ENCODE peak calls at places on chromosomes 7 and 10, in nine cellular contexts. J is GM12865; V is thoracic aorta; O is Kasumi-1; Y is stimulated activated CD4-positive, alpha-beta T cell treated with anti-CD3 and anti-CD28 coated beads, Interleukin-12 subunit alpha, Interleukin-12 subunit beta, amount 100 ng/mL, for 48 hours; C is IMR-90; D is heart left ventricle; G is MV-4-11; Z is fibroblast of lung. E is an unnamed sample.

GRCh38 chr7:157850481-157851444 is 514.0 kb downstream of the DNAJB6 start:
- DNase-seq in C (no peak), J (no peak), O (no peak), V (no peak), D (no peak), Z (no peak), G (no peak), Y (no peak), E (no peak)

GRCh38 chr7:94654764-94655561 is 970 bp downstream of the SGCE start:
- DNase-seq in Y (no peak), V (no peak), D (peak), C (peak), O (no peak), Z (peak), J (peak), G (no peak), E (peak)

GRCh38 chr10:29353887-29354561 is 65.2 kb downstream of the LYZL1 start:
- DNase-seq in Z (no peak), D (no peak), J (no peak), O (no peak), C (no peak), V (no peak), Y (no peak), G (no peak), E (peak)

GRCh38 chr7:158655931-158656441 is 48.6 kb downstream of the NCAPG2 start:
- DNase-seq in Z (peak), J (peak), V (no peak), Y (peak), O (no peak), C (no peak), G (no peak), D (no peak), E (no peak)

GRCh38 chr7:6271091-6271658 is 1.2 kb downstream of the CYTH3 start:
- DNase-seq in Y (no peak), V (peak), O (peak), G (peak), Z (peak), J (no peak), C (peak), D (peak), E (peak)

GRCh38 chr7:44100458-44101303 is 3.5 kb upstream of the AEBP1 start:
- DNase-seq in C (peak), J (no peak), D (no peak), Z (peak), G (peak), V (no peak), O (no peak), Y (no peak), E (peak)

GRCh38 chr10:78277267-78277666 is 243.6 kb downstream of the RPS24 start:
- DNase-seq in C (no peak), J (no peak), O (no peak), V (no peak), G (no peak), Y (no peak), D (no peak), Z (no peak), E (no peak)

GRCh38 chr10:806451-807162 is 117.1 kb upstream of the DIP2C start:
- DNase-seq in D (no peak), G (no peak), C (no peak), J (no peak), V (no peak), Y (no peak), Z (no peak), O (no peak), E (no peak)

GRCh38 chr7:136685506-136685905 is 182.9 kb upstream of the CHRM2 start:
- DNase-seq in J (no peak), Y (no peak), D (no peak), V (no peak), O (no peak), G (no peak), Z (no peak), C (no peak), E (peak)

GRCh38 chr10:62738916-62739315 is 65.6 kb upstream of the ADO start:
- DNase-seq in V (no peak), J (no peak), G (no peak), C (peak), D (no peak), Y (no peak), O (no peak), Z (peak), E (peak)

GRCh38 chr10:60606343-60607080 is 171.8 kb upstream of the CDK1 start:
- DNase-seq in Y (no peak), Z (peak), C (peak), O (peak), D (no peak), G (peak), J (no peak), V (no peak), E (peak)

GRCh38 chr10:122505885-122506284 is 44.5 kb downstream of the HTRA1 start:
- DNase-seq in Z (no peak), G (no peak), O (no peak), D (no peak), V (no peak), Y (no peak), C (no peak), J (no peak), E (no peak)

GRCh38 chr7:81004098-81004497 is 85.2 kb upstream of the SEMA3C start:
- DNase-seq in G (no peak), D (no peak), V (no peak), Z (peak), Y (no peak), C (peak), O (no peak), J (no peak), E (peak)

GRCh38 chr7:38951213-38951612 is 26.5 kb upstream of the POU6F2 start:
- DNase-seq in O (no peak), V (no peak), Z (no peak), J (no peak), Y (no peak), D (no peak), C (no peak), G (no peak), E (no peak)

GRCh38 chr7:2554654-2555053 is 670 bp downstream of the BRAT1 start:
- DNase-seq in J (peak), D (no peak), C (no peak), G (no peak), Y (no peak), O (no peak), V (no peak), Z (no peak), E (no peak)

GRCh38 chr7:101390901-101391301 is 28.2 kb downstream of the COL26A1 start:
- DNase-seq in J (peak), D (peak), G (peak), Z (no peak), O (peak), C (no peak), Y (no peak), V (no peak), E (no peak)

GRCh38 chr7:158923928-158924511 is 67.7 kb downstream of the DYNC2I1 start:
- DNase-seq in J (no peak), G (no peak), Y (no peak), C (no peak), Z (no peak), V (no peak), O (no peak), D (peak), E (no peak)

GRCh38 chr7:85829817-85830432 is 643.1 kb upstream of the SEMA3D start:
- DNase-seq in J (no peak), C (peak), V (no peak), D (no peak), G (no peak), Z (peak), Y (no peak), O (peak), E (peak)

GRCh38 chr10:114301951-114302710 is 63.1 kb downstream of the VWA2 start:
- DNase-seq in C (no peak), V (no peak), O (no peak), Y (no peak), Z (no peak), G (no peak), D (no peak), J (no peak), E (no peak)

GRCh38 chr7:54864718-54865117 is 105.7 kb upstream of the SEC61G start:
- DNase-seq in C (peak), Z (peak), V (no peak), J (no peak), G (no peak), Y (no peak), O (no peak), D (no peak), E (no peak)

GRCh38 chr7:151987748-151988529 is 31.7 kb downstream of the GALNTL5 start:
- DNase-seq in Y (no peak), G (no peak), V (no peak), D (peak), J (no peak), Z (peak), C (peak), O (no peak), E (peak)

GRCh38 chr7:12256025-12256570 is 45.0 kb downstream of the TMEM106B start:
- DNase-seq in O (no peak), D (no peak), V (no peak), Z (peak), J (no peak), C (peak), Y (no peak), G (no peak), E (peak)

GRCh38 chr7:103784887-103785286 is 204.6 kb downstream of the RELN start:
- DNase-seq in V (no peak), Y (no peak), Z (no peak), O (no peak), D (no peak), J (no peak), G (no peak), C (no peak), E (no peak)